ENCODE peak calls at places on chromosomes 11 and 22, in six cellular contexts. One of them, this sample, is unnamed.
A peak's percentile ranks its signal among the peaks of the same experiment; 100 is the strongest.

GRCh38 chr11:114172871-114173444 is 113.4 kb downstream of the ZBTB16 start:
- DNase-seq in uterus: no peak
- DNase-seq in Right ventricle myocardium superior: peak; percentile 66
- DNase-seq in substantia nigra: no peak
- DNase-seq in Ammon's horn: no peak
- DNase-seq in SHP77: no peak
- DNase-seq in this sample: peak; percentile 65

GRCh38 chr11:123188508-123189165 is 6.4 kb downstream of the CLMP start:
- DNase-seq in uterus: no peak
- DNase-seq in Right ventricle myocardium superior: no peak
- DNase-seq in substantia nigra: no peak
- DNase-seq in Ammon's horn: peak; percentile 70
- DNase-seq in SHP77: no peak
- DNase-seq in this sample: no peak

GRCh38 chr11:116530705-116531104 is 242.1 kb downstream of the BUD13 start:
- DNase-seq in uterus: no peak
- DNase-seq in Right ventricle myocardium superior: no peak
- DNase-seq in substantia nigra: no peak
- DNase-seq in Ammon's horn: no peak
- DNase-seq in SHP77: no peak
- DNase-seq in this sample: no peak

GRCh38 chr22:21446128-21446826 is 20.9 kb upstream of the TMEM191C start:
- DNase-seq in uterus: peak; percentile 15
- DNase-seq in Right ventricle myocardium superior: peak; percentile 33
- DNase-seq in substantia nigra: no peak
- DNase-seq in Ammon's horn: no peak
- DNase-seq in SHP77: no peak
- DNase-seq in this sample: peak; percentile 17

GRCh38 chr11:122696662-122697061 is 41.1 kb downstream of the UBASH3B start:
- DNase-seq in uterus: no peak
- DNase-seq in Right ventricle myocardium superior: no peak
- DNase-seq in substantia nigra: no peak
- DNase-seq in Ammon's horn: no peak
- DNase-seq in SHP77: no peak
- DNase-seq in this sample: no peak

GRCh38 chr11:87351671-87352070 is 313.9 kb downstream of the TMEM135 start:
- DNase-seq in uterus: no peak
- DNase-seq in Right ventricle myocardium superior: no peak
- DNase-seq in substantia nigra: no peak
- DNase-seq in Ammon's horn: peak; percentile 15
- DNase-seq in SHP77: no peak
- DNase-seq in this sample: no peak

GRCh38 chr11:109132539-109132938 is 289.5 kb upstream of the C11orf87 start:
- DNase-seq in uterus: no peak
- DNase-seq in Right ventricle myocardium superior: no peak
- DNase-seq in substantia nigra: no peak
- DNase-seq in Ammon's horn: no peak
- DNase-seq in SHP77: no peak
- DNase-seq in this sample: no peak

GRCh38 chr11:102111011-102111786 is 952 bp downstream of the YAP1 start:
- DNase-seq in uterus: peak; percentile 81
- DNase-seq in Right ventricle myocardium superior: peak; percentile 79
- DNase-seq in substantia nigra: peak; percentile 9
- DNase-seq in Ammon's horn: no peak
- DNase-seq in SHP77: no peak
- DNase-seq in this sample: peak; percentile 78

GRCh38 chr11:66853242-66854229 is 3.3 kb upstream of the LRFN4 start:
- DNase-seq in uterus: no peak
- DNase-seq in Right ventricle myocardium superior: no peak
- DNase-seq in substantia nigra: no peak
- DNase-seq in Ammon's horn: no peak
- DNase-seq in SHP77: no peak
- DNase-seq in this sample: no peak

GRCh38 chr22:30830907-30831306 is 136.2 kb downstream of the OSBP2 start:
- DNase-seq in uterus: no peak
- DNase-seq in Right ventricle myocardium superior: no peak
- DNase-seq in substantia nigra: no peak
- DNase-seq in Ammon's horn: no peak
- DNase-seq in SHP77: no peak
- DNase-seq in this sample: peak; percentile 54

GRCh38 chr11:113073290-113073953 is 112.2 kb downstream of the NCAM1 start:
- DNase-seq in uterus: no peak
- DNase-seq in Right ventricle myocardium superior: no peak
- DNase-seq in substantia nigra: no peak
- DNase-seq in Ammon's horn: no peak
- DNase-seq in SHP77: no peak
- DNase-seq in this sample: no peak

GRCh38 chr11:118706546-118706825 is 27.0 kb upstream of the TREH start:
- DNase-seq in uterus: no peak
- DNase-seq in Right ventricle myocardium superior: no peak
- DNase-seq in substantia nigra: no peak
- DNase-seq in Ammon's horn: no peak
- DNase-seq in SHP77: no peak
- DNase-seq in this sample: no peak

GRCh38 chr11:9280655-9281301 is 15.6 kb upstream of the DENND5A start:
- DNase-seq in uterus: no peak
- DNase-seq in Right ventricle myocardium superior: no peak
- DNase-seq in substantia nigra: no peak
- DNase-seq in Ammon's horn: peak; percentile 36
- DNase-seq in SHP77: no peak
- DNase-seq in this sample: no peak

GRCh38 chr22:50305658-50306566 is 1.5 kb downstream of the PLXNB2 start:
- DNase-seq in uterus: peak; percentile 89
- DNase-seq in Right ventricle myocardium superior: peak; percentile 89
- DNase-seq in substantia nigra: no peak
- DNase-seq in Ammon's horn: peak; percentile 69
- DNase-seq in SHP77: peak; percentile 89
- DNase-seq in this sample: peak; percentile 90

GRCh38 chr11:133339495-133340140 is 192.7 kb downstream of the OPCML start:
- DNase-seq in uterus: no peak
- DNase-seq in Right ventricle myocardium superior: no peak
- DNase-seq in substantia nigra: no peak
- DNase-seq in Ammon's horn: no peak
- DNase-seq in SHP77: no peak
- DNase-seq in this sample: no peak

GRCh38 chr11:129440028-129440630 is 64.5 kb downstream of the BARX2 start:
- DNase-seq in uterus: no peak
- DNase-seq in Right ventricle myocardium superior: no peak
- DNase-seq in substantia nigra: no peak
- DNase-seq in Ammon's horn: no peak
- DNase-seq in SHP77: no peak
- DNase-seq in this sample: no peak

GRCh38 chr22:44758354-44758969 is 6.1 kb downstream of the ARHGAP8 start:
- DNase-seq in uterus: no peak
- DNase-seq in Right ventricle myocardium superior: no peak
- DNase-seq in substantia nigra: no peak
- DNase-seq in Ammon's horn: peak; percentile 49
- DNase-seq in SHP77: peak; percentile 31
- DNase-seq in this sample: no peak

GRCh38 chr11:134976540-134976939 is 564.5 kb upstream of the B3GAT1 start:
- DNase-seq in uterus: no peak
- DNase-seq in Right ventricle myocardium superior: no peak
- DNase-seq in substantia nigra: no peak
- DNase-seq in Ammon's horn: no peak
- DNase-seq in SHP77: no peak
- DNase-seq in this sample: no peak